ENCODE peak calls at places on chromosomes 6 and 20, in five cellular contexts. L is endothelial cell; R is hypothalamus; G is NCI-H1105; Y is activated CD4-positive, CD25-positive, alpha-beta regulatory T cell treated with anti-CD3 and anti-CD28 coated beads, Interleukin-2, amount 50 U/mL, for 72 hours. A is an unnamed sample.

GRCh38 chr6:87945181-87945580 is 102.5 kb upstream of the SPACA1 start:
- DNase-seq in L (no peak), R (no peak), G (no peak), Y (no peak), A (no peak)

GRCh38 chr6:4781426-4781825 is 5.2 kb downstream of the CDYL start:
- DNase-seq in L (no peak), R (no peak), G (no peak), Y (no peak), A (no peak)

GRCh38 chr20:64254156-64254555 is 1.4 kb upstream of the PCMTD2 start:
- DNase-seq in L (no peak), R (no peak), G (no peak), Y (no peak), A (no peak)

GRCh38 chr6:137297887-137298286 is 78.7 kb upstream of the IFNGR1 start:
- DNase-seq in L (peak), R (no peak), G (no peak), Y (no peak), A (no peak)

GRCh38 chr20:63974402-63975200 is 4.8 kb downstream of the SAMD10 start:
- DNase-seq in L (no peak), R (no peak), G (peak), Y (no peak), A (peak)

GRCh38 chr6:2658788-2659187 is 91.9 kb downstream of the MYLK4 start:
- DNase-seq in L (no peak), R (no peak), G (no peak), Y (no peak), A (peak)

GRCh38 chr6:43171284-43172126 is 436 bp downstream of the SRF start:
- DNase-seq in L (peak), R (no peak), G (peak), Y (peak), A (peak)

GRCh38 chr6:100633096-100633766 is 168.5 kb upstream of the SIM1 start:
- DNase-seq in L (no peak), R (no peak), G (no peak), Y (no peak), A (peak)

GRCh38 chr20:13220857-13221297 is at the start of gene ISM1:
- DNase-seq in L (peak), R (no peak), G (no peak), Y (peak), A (peak)

GRCh38 chr6:72825265-72825918 is 203.5 kb downstream of the KCNQ5 start:
- DNase-seq in L (no peak), R (no peak), G (no peak), Y (no peak), A (peak)

GRCh38 chr20:22341508-22341907 is 242.9 kb downstream of the FOXA2 start:
- DNase-seq in L (no peak), R (no peak), G (no peak), Y (no peak), A (peak)

GRCh38 chr6:125307150-125307838 is 5.5 kb upstream of the HDDC2 start:
- DNase-seq in L (no peak), R (no peak), G (no peak), Y (no peak), A (peak)

GRCh38 chr6:73309784-73310502 is 44.1 kb downstream of the DPPA5 start:
- DNase-seq in L (peak), R (peak), G (no peak), Y (peak), A (peak)

GRCh38 chr6:160398674-160399271 is 50.6 kb downstream of the SLC22A3 start:
- DNase-seq in L (no peak), R (no peak), G (no peak), Y (no peak), A (peak)

GRCh38 chr6:110629153-110629552 is 152.7 kb upstream of the SLC22A16 start:
- DNase-seq in L (no peak), R (no peak), G (peak), Y (no peak), A (peak)

GRCh38 chr6:160519133-160519532 is 144.9 kb downstream of the LPA start:
- DNase-seq in L (no peak), R (no peak), G (no peak), Y (no peak), A (no peak)

GRCh38 chr20:63421094-63421692 is 51.3 kb downstream of the KCNQ2 start:
- DNase-seq in L (no peak), R (no peak), G (no peak), Y (no peak), A (no peak)

GRCh38 chr6:162622572-162622971 is 105.0 kb downstream of the PRKN start:
- DNase-seq in L (no peak), R (no peak), G (no peak), Y (no peak), A (no peak)

GRCh38 chr6:12548526-12548925 is 168.0 kb upstream of the PHACTR1 start:
- DNase-seq in L (no peak), R (no peak), G (no peak), Y (no peak), A (no peak)

GRCh38 chr20:36744764-36745191 is 1.1 kb downstream of the NDRG3 start:
- DNase-seq in L (peak), R (no peak), G (no peak), Y (no peak), A (peak)

GRCh38 chr20:61940976-61941720 is 124.5 kb downstream of the TAF4 start:
- DNase-seq in L (no peak), R (no peak), G (no peak), Y (peak), A (no peak)

GRCh38 chr20:32168184-32168910 is 39.2 kb downstream of the PLAGL2 start:
- DNase-seq in L (no peak), R (no peak), G (peak), Y (no peak), A (peak)

GRCh38 chr6:83192456-83192855 is 609 bp downstream of the PGM3 start:
- DNase-seq in L (no peak), R (no peak), G (no peak), Y (no peak), A (no peak)

GRCh38 chr20:19802492-19803158 is 44.6 kb downstream of the RIN2 start:
- DNase-seq in L (no peak), R (no peak), G (peak), Y (no peak), A (peak)

GRCh38 chr20:23150304-23151007 is 64.3 kb upstream of the CD93 start:
- DNase-seq in L (no peak), R (no peak), G (no peak), Y (no peak), A (no peak)

GRCh38 chr20:10669843-10670446 is 3.9 kb downstream of the JAG1 start:
- DNase-seq in L (no peak), R (no peak), G (no peak), Y (no peak), A (no peak)

GRCh38 chr6:29941916-29942274 is 437 bp upstream of the HLA-A start:
- DNase-seq in L (no peak), R (no peak), G (no peak), Y (no peak), A (no peak)

GRCh38 chr6:157198425-157199279 is 124.7 kb downstream of the TMEM242 start:
- DNase-seq in L (no peak), R (no peak), G (peak), Y (no peak), A (peak)

GRCh38 chr6:3309391-3310050 is 50.8 kb downstream of the PSMG4 start:
- DNase-seq in L (no peak), R (no peak), G (peak), Y (no peak), A (peak)

GRCh38 chr6:135481786-135482369 is 15.7 kb downstream of the AHI1 start:
- DNase-seq in L (no peak), R (no peak), G (no peak), Y (no peak), A (peak)

GRCh38 chr6:101114703-101115102 is 233.6 kb upstream of the ASCC3 start:
- DNase-seq in L (peak), R (no peak), G (peak), Y (no peak), A (peak)

GRCh38 chr6:170221052-170221752 is 69.7 kb downstream of the DLL1 start:
- DNase-seq in L (no peak), R (no peak), G (no peak), Y (no peak), A (peak)

GRCh38 chr6:6771224-6771915 is 182.8 kb downstream of the LY86 start:
- DNase-seq in L (no peak), R (no peak), G (no peak), Y (no peak), A (no peak)

GRCh38 chr20:38084425-38084951 is 50.9 kb downstream of the RPRD1B start:
- DNase-seq in L (no peak), R (no peak), G (no peak), Y (no peak), A (no peak)

GRCh38 chr6:157822221-157823000 is 635 bp upstream of the SNX9 start:
- DNase-seq in L (peak), R (no peak), G (no peak), Y (no peak), A (peak)